ENCODE peak calls at places on chromosomes 2 and 18, in seven cellular contexts. One of them, this sample, is unnamed.

GRCh38 chr18:75211721-75212625 is 1.4 kb downstream of the TSHZ1 start:
- DNase-seq in left cardiac atrium: peak
- DNase-seq in iris pigment epithelial cell: peak
- DNase-seq in right lobe of liver: peak
- DNase-seq in GM04504: no peak
- DNase-seq in IMR-90: peak
- DNase-seq in NCI-H446: peak
- DNase-seq in this sample: peak

GRCh38 chr2:43133708-43134570 is 92.5 kb downstream of the ZFP36L2 start:
- DNase-seq in left cardiac atrium: peak
- DNase-seq in iris pigment epithelial cell: no peak
- DNase-seq in right lobe of liver: peak
- DNase-seq in GM04504: no peak
- DNase-seq in IMR-90: no peak
- DNase-seq in NCI-H446: no peak
- DNase-seq in this sample: peak

GRCh38 chr2:216492951-216493685 is 5.5 kb upstream of the RPL37A start:
- DNase-seq in left cardiac atrium: no peak
- DNase-seq in iris pigment epithelial cell: peak
- DNase-seq in right lobe of liver: no peak
- DNase-seq in GM04504: peak
- DNase-seq in IMR-90: peak
- DNase-seq in NCI-H446: no peak
- DNase-seq in this sample: no peak

GRCh38 chr2:158457092-158457825 is 507 bp downstream of the PKP4 start:
- DNase-seq in left cardiac atrium: peak
- DNase-seq in iris pigment epithelial cell: peak
- DNase-seq in right lobe of liver: peak
- DNase-seq in GM04504: peak
- DNase-seq in IMR-90: peak
- DNase-seq in NCI-H446: peak
- DNase-seq in this sample: peak

GRCh38 chr2:70552501-70553333 is 909 bp downstream of the TGFA start:
- DNase-seq in left cardiac atrium: no peak
- DNase-seq in iris pigment epithelial cell: no peak
- DNase-seq in right lobe of liver: no peak
- DNase-seq in GM04504: no peak
- DNase-seq in IMR-90: no peak
- DNase-seq in NCI-H446: no peak
- DNase-seq in this sample: no peak

GRCh38 chr2:158923180-158923594 is 45.3 kb upstream of the TANC1 start:
- DNase-seq in left cardiac atrium: no peak
- DNase-seq in iris pigment epithelial cell: peak
- DNase-seq in right lobe of liver: no peak
- DNase-seq in GM04504: no peak
- DNase-seq in IMR-90: no peak
- DNase-seq in NCI-H446: peak
- DNase-seq in this sample: no peak

GRCh38 chr2:235449568-235449967 is 44.3 kb upstream of the AGAP1 start:
- DNase-seq in left cardiac atrium: no peak
- DNase-seq in iris pigment epithelial cell: no peak
- DNase-seq in right lobe of liver: peak
- DNase-seq in GM04504: no peak
- DNase-seq in IMR-90: no peak
- DNase-seq in NCI-H446: no peak
- DNase-seq in this sample: no peak

GRCh38 chr2:29015701-29016470 is 34.8 kb downstream of the TOGARAM2 start:
- DNase-seq in left cardiac atrium: peak
- DNase-seq in iris pigment epithelial cell: no peak
- DNase-seq in right lobe of liver: no peak
- DNase-seq in GM04504: no peak
- DNase-seq in IMR-90: no peak
- DNase-seq in NCI-H446: no peak
- DNase-seq in this sample: no peak

GRCh38 chr2:172097557-172098131 is 5.1 kb downstream of the DLX2 start:
- DNase-seq in left cardiac atrium: no peak
- DNase-seq in iris pigment epithelial cell: no peak
- DNase-seq in right lobe of liver: no peak
- DNase-seq in GM04504: no peak
- DNase-seq in IMR-90: no peak
- DNase-seq in NCI-H446: peak
- DNase-seq in this sample: no peak

This sample was measured in activated CD4-positive, alpha-beta memory T cell treated with anti-CD3 and anti-CD28 coated beads for 36 hours.